ENCODE peak calls at places on chromosomes 13 and 19, in ten cellular contexts. O, Y, K, J, E, D, L, W, R and H are unnamed samples.

GRCh38 chr19:10061717-10062310 is 24.3 kb upstream of the SHFL start:
- DNase-seq in O (peak; percentile 71), Y (peak; percentile 43), K (no peak), J (no peak), E (no peak), D (no peak), L (no peak), W (peak; percentile 30), R (peak; percentile 13), H (no peak)

GRCh38 chr19:33661336-33661735 is 39.6 kb downstream of the CHST8 start:
- DNase-seq in O (no peak), Y (no peak), K (no peak), J (peak; percentile 11), E (no peak), D (no peak), L (no peak), W (no peak), R (no peak), H (no peak)

GRCh38 chr13:40130871-40131636 is 475.6 kb downstream of the COG6 start:
- DNase-seq in O (no peak), Y (no peak), K (no peak), J (peak; percentile 59), E (peak; percentile 57), D (no peak), L (peak; percentile 72), W (no peak), R (no peak), H (no peak)

GRCh38 chr13:52788011-52788410 is 48.4 kb upstream of the CNMD start:
- DNase-seq in O (no peak), Y (no peak), K (no peak), J (no peak), E (no peak), D (no peak), L (no peak), W (no peak), R (no peak), H (no peak)

GRCh38 chr19:58279042-58279924 is 528 bp downstream of the ZNF8 start:
- DNase-seq in O (peak; percentile 82), Y (peak; percentile 92), K (peak; percentile 80), J (peak; percentile 77), E (peak; percentile 51), D (peak; percentile 63), L (peak; percentile 44), W (peak; percentile 77), R (peak; percentile 76), H (peak; percentile 58)

GRCh38 chr13:66492479-66492878 is 737.7 kb downstream of the PCDH9 start:
- DNase-seq in O (peak; percentile 40), Y (peak; percentile 38), K (no peak), J (no peak), E (peak; percentile 17), D (no peak), L (peak; percentile 24), W (no peak), R (peak; percentile 5), H (no peak)

GRCh38 chr13:46270416-46270815 is 58.7 kb downstream of the LRRC63 start:
- DNase-seq in O (no peak), Y (no peak), K (no peak), J (no peak), E (no peak), D (no peak), L (no peak), W (no peak), R (no peak), H (no peak)

GRCh38 chr13:25775275-25775674 is 276.5 kb downstream of the SHISA2 start:
- DNase-seq in O (no peak), Y (no peak), K (no peak), J (no peak), E (peak; percentile 30), D (no peak), L (no peak), W (no peak), R (no peak), H (no peak)

GRCh38 chr13:33560722-33561121 is 257.2 kb upstream of the RFC3 start:
- DNase-seq in O (no peak), Y (no peak), K (no peak), J (no peak), E (no peak), D (no peak), L (no peak), W (no peak), R (no peak), H (no peak)

GRCh38 chr13:33556828-33557227 is 261.1 kb upstream of the RFC3 start:
- DNase-seq in O (no peak), Y (no peak), K (no peak), J (no peak), E (peak; percentile 25), D (no peak), L (peak; percentile 82), W (no peak), R (no peak), H (no peak)

GRCh38 chr13:33561627-33562026 is 256.3 kb upstream of the RFC3 start:
- DNase-seq in O (no peak), Y (no peak), K (no peak), J (no peak), E (no peak), D (no peak), L (no peak), W (no peak), R (no peak), H (no peak)
- TF ChIP-seq CTCF in O (no peak), Y (no peak), K (no peak), J (no peak), E (no peak), D (no peak), L (no peak), W (no peak), R (no peak), H (no peak)

GRCh38 chr19:13255719-13256059 is 105.5 kb downstream of the IER2 start:
- DNase-seq in O (no peak), Y (no peak), K (no peak), J (no peak), E (no peak), D (no peak), L (no peak), W (no peak), R (no peak), H (no peak)

GRCh38 chr19:13255041-13255718 is 105.0 kb downstream of the IER2 start:
- DNase-seq in O (no peak), Y (no peak), K (no peak), J (no peak), E (no peak), D (no peak), L (no peak), W (no peak), R (no peak), H (no peak)

GRCh38 chr19:13262450-13262849 is 112.2 kb downstream of the IER2 start:
- DNase-seq in O (peak; percentile 22), Y (peak; percentile 53), K (no peak), J (no peak), E (peak; percentile 88), D (no peak), L (peak; percentile 54), W (no peak), R (no peak), H (no peak)

GRCh38 chr19:13256918-13257317 is 106.7 kb downstream of the IER2 start:
- DNase-seq in O (no peak), Y (no peak), K (no peak), J (no peak), E (no peak), D (no peak), L (no peak), W (no peak), R (no peak), H (no peak)

DNA sequence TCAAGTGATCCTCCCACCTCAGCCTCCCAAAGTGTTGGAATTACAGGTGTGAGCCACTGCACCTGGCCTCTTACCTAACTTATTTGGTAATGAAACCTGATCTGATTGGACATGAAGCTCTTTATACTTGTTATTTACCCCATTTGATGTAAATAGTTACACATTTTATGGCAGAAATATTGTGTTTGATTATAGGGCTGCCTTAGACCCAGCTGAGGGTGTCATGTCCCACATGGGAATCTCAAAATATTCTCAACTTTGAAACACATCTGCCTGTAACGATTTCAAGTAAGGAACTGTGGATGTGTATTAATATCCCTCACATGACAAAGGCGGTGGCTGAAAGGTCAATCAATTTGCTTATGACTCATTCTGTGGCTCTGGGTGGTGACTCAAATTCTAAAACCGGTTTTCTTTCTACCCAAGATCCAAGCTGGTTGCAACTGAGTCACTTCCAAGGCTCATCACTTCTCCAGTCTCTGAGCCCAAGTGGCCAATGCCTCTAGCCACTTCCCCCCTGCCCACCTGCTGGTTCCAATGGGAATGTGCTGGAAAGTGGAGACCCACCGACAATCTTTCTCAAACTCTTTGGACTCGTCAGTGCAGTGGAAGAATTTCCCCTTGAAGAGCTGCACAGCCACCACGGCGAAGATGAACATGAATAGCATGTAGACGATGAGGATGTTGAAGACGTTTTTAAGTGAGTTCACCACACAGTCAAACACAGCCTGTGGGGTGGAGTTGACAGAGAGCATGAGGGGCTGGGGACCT is 110.9 kb downstream of the IER2 start:
- DNase-seq in O (no peak), Y (no peak), K (no peak), J (peak; percentile 72), E (peak; percentile 98), D (peak; percentile 33), L (peak; percentile 96), W (no peak), R (no peak), H (no peak)
- TF ChIP-seq CTCF in O (no peak), Y (no peak), K (no peak), J (no peak), E (peak; percentile 38), D (no peak), L (no peak), W (no peak), R (no peak), H (no peak)

DNA sequence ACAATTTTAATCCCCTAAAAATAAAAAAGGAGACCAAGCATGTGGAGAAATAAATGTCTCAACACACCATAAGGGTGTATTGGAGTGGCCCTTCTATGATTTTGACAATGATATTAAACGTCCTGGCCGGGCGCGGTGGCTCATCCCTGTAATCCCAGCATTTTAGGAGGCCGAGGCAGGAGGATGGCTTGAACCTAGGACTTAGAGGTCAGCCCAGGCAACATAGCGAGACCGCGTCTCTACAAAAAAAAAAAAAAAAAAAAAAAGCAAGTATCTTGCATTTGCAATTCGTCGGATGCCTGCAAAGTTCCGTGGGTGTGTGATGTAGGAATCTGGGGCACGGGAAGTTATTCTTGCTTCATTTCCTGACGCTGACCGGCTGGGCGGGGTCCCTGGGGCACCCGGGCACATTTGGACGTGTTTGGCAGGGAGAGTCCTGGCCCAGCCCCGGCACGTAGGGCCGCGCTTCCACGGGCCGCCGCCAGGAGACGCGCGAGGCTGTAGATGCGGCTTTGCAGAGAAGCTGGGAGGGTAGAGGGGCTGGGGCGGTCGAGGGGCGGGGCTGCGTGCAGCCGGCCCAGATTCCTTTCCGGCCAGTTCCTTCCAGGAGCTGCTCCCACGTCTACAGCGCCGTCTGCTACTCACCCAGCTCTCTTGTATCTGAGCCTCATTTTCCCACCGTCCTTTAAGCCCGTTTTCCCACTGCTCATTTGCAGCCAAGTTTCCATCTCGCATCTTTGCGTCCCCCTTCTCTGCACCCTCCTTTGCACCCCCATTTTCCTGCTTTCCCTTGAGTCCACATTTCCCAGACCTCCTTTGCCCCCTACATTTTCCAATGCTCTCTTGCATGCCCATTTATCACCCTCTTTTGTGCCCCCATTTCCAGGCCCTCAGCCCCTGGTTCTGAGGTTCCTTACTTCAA is 2.2 kb upstream of the TSPAN16 start:
- DNase-seq in O (peak; percentile 96), Y (peak; percentile 91), K (peak; percentile 97), J (peak; percentile 94), E (peak; percentile 99), D (peak; percentile 94), L (peak; percentile 90), W (peak; percentile 97), R (peak; percentile 100), H (peak; percentile 95)
- TF ChIP-seq CTCF in O (peak; percentile 95), Y (peak; percentile 96), K (peak; percentile 97), J (peak; percentile 94), E (peak; percentile 99), D (peak; percentile 78), L (peak; percentile 97), W (peak; percentile 96), R (peak; percentile 91), H (peak; percentile 89)

DNA sequence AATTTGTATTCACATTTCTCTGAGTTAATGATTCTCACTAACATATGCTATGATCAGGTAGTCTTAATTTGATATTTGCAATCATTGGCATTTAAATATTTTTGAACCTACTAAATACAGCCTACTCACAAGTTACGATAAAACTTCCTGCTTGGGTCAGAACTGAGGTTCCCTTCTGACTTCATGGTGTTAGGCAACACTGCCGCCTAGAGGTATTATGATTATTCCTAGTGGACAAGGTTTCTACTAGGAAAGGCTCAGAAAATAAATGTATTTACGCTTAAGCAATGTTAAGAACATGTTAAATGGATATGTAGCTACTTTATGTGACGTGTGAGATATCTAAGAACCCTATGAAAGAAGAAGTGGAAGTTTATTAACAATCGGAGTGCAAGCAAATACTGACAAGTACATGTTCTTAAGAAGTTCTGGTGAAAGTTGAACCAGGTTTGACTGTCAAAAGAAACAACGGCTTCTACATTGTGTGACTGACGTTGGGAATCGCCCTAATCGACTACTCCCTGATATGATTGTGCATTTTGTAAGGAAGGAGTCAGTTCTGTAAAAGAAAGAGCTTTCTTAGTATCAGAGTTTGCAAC is 1395.8 kb downstream of the SLITRK5 start:
- DNase-seq in O (peak; percentile 75), Y (peak; percentile 75), K (no peak), J (no peak), E (peak; percentile 68), D (no peak), L (peak; percentile 70), W (peak; percentile 37), R (peak; percentile 56), H (peak; percentile 9)
- TF ChIP-seq CTCF in O (peak; percentile 71), Y (peak; percentile 56), K (no peak), J (peak; percentile 52), E (peak; percentile 72), D (no peak), L (peak; percentile 57), W (peak; percentile 78), R (peak; percentile 60), H (peak; percentile 70)